ENCODE peak calls at places on chromosomes 4 and X, in ten cellular contexts. One of them, this sample, is unnamed.

GRCh38 chr4:140704392-140704955 is 51.7 kb downstream of the TBC1D9 start:
- DNase-seq in K562: no peak
- DNase-seq in adrenal gland: no peak
- DNase-seq in fibroblast of lung: no peak
- DNase-seq in breast epithelium: no peak
- DNase-seq in fibroblast of pulmonary artery: no peak
- DNase-seq in GM23338: no peak
- DNase-seq in astrocyte: no peak
- DNase-seq in mammary epithelial cell: no peak
- DNase-seq in cardiac fibroblast: no peak
- DNase-seq in this sample: no peak

GRCh38 chr4:8539661-8540060 is 40.5 kb upstream of the GPR78 start:
- DNase-seq in K562: no peak
- DNase-seq in adrenal gland: no peak
- DNase-seq in fibroblast of lung: no peak
- DNase-seq in breast epithelium: no peak
- DNase-seq in fibroblast of pulmonary artery: no peak
- DNase-seq in GM23338: no peak
- DNase-seq in astrocyte: no peak
- DNase-seq in mammary epithelial cell: no peak
- DNase-seq in cardiac fibroblast: no peak
- DNase-seq in this sample: no peak

GRCh38 chr4:141375855-141376254 is 155.2 kb downstream of the ZNF330 start:
- DNase-seq in K562: no peak
- DNase-seq in adrenal gland: no peak
- DNase-seq in fibroblast of lung: peak
- DNase-seq in breast epithelium: no peak
- DNase-seq in fibroblast of pulmonary artery: peak
- DNase-seq in GM23338: peak
- DNase-seq in astrocyte: peak
- DNase-seq in mammary epithelial cell: peak
- DNase-seq in cardiac fibroblast: peak
- DNase-seq in this sample: peak

GRCh38 chr4:156575430-156576073 is 396.0 kb downstream of the PDGFC start:
- DNase-seq in K562: no peak
- DNase-seq in adrenal gland: no peak
- DNase-seq in fibroblast of lung: no peak
- DNase-seq in breast epithelium: peak
- DNase-seq in fibroblast of pulmonary artery: peak
- DNase-seq in GM23338: peak
- DNase-seq in astrocyte: peak
- DNase-seq in mammary epithelial cell: peak
- DNase-seq in cardiac fibroblast: peak
- DNase-seq in this sample: no peak

GRCh38 chr4:104795264-104795934 is 300.7 kb upstream of the CXXC4 start:
- DNase-seq in K562: no peak
- DNase-seq in adrenal gland: no peak
- DNase-seq in fibroblast of lung: no peak
- DNase-seq in breast epithelium: no peak
- DNase-seq in fibroblast of pulmonary artery: no peak
- DNase-seq in GM23338: no peak
- DNase-seq in astrocyte: no peak
- DNase-seq in mammary epithelial cell: no peak
- DNase-seq in cardiac fibroblast: peak
- DNase-seq in this sample: no peak

GRCh38 chr4:9703391-9703790 is 78.0 kb upstream of the DRD5 start:
- DNase-seq in K562: peak
- DNase-seq in adrenal gland: peak
- DNase-seq in fibroblast of lung: peak
- DNase-seq in breast epithelium: peak
- DNase-seq in fibroblast of pulmonary artery: peak
- DNase-seq in GM23338: peak
- DNase-seq in astrocyte: no peak
- DNase-seq in mammary epithelial cell: peak
- DNase-seq in cardiac fibroblast: peak
- DNase-seq in this sample: no peak

GRCh38 chr4:143023519-143023918 is 161.2 kb upstream of the USP38 start:
- DNase-seq in K562: no peak
- DNase-seq in adrenal gland: no peak
- DNase-seq in fibroblast of lung: peak
- DNase-seq in breast epithelium: no peak
- DNase-seq in fibroblast of pulmonary artery: no peak
- DNase-seq in GM23338: no peak
- DNase-seq in astrocyte: no peak
- DNase-seq in mammary epithelial cell: no peak
- DNase-seq in cardiac fibroblast: no peak
- DNase-seq in this sample: no peak

GRCh38 chrX:75278991-75279390 is 5.1 kb downstream of the UPRT start:
- DNase-seq in K562: no peak
- DNase-seq in adrenal gland: no peak
- DNase-seq in fibroblast of lung: no peak
- DNase-seq in breast epithelium: no peak
- DNase-seq in fibroblast of pulmonary artery: no peak
- DNase-seq in GM23338: peak
- DNase-seq in astrocyte: peak
- DNase-seq in mammary epithelial cell: no peak
- DNase-seq in cardiac fibroblast: no peak
- DNase-seq in this sample: no peak

GRCh38 chr4:59612235-59612634 is 1587.9 kb upstream of the ADGRL3 start:
- DNase-seq in K562: no peak
- DNase-seq in adrenal gland: no peak
- DNase-seq in fibroblast of lung: peak
- DNase-seq in breast epithelium: no peak
- DNase-seq in fibroblast of pulmonary artery: peak
- DNase-seq in GM23338: no peak
- DNase-seq in astrocyte: peak
- DNase-seq in mammary epithelial cell: peak
- DNase-seq in cardiac fibroblast: peak
- DNase-seq in this sample: no peak

GRCh38 chr4:153198739-153199138 is 5.5 kb upstream of the TRIM2 start:
- DNase-seq in K562: no peak
- DNase-seq in adrenal gland: no peak
- DNase-seq in fibroblast of lung: no peak
- DNase-seq in breast epithelium: no peak
- DNase-seq in fibroblast of pulmonary artery: no peak
- DNase-seq in GM23338: no peak
- DNase-seq in astrocyte: no peak
- DNase-seq in mammary epithelial cell: no peak
- DNase-seq in cardiac fibroblast: no peak
- DNase-seq in this sample: no peak

GRCh38 chr4:148162554-148162953 is 279.7 kb downstream of the NR3C2 start:
- DNase-seq in K562: no peak
- DNase-seq in adrenal gland: no peak
- DNase-seq in fibroblast of lung: no peak
- DNase-seq in breast epithelium: no peak
- DNase-seq in fibroblast of pulmonary artery: no peak
- DNase-seq in GM23338: no peak
- DNase-seq in astrocyte: no peak
- DNase-seq in mammary epithelial cell: peak
- DNase-seq in cardiac fibroblast: no peak
- DNase-seq in this sample: no peak

GRCh38 chr4:148164529-148164928 is 277.7 kb downstream of the NR3C2 start:
- DNase-seq in K562: no peak
- DNase-seq in adrenal gland: no peak
- DNase-seq in fibroblast of lung: no peak
- DNase-seq in breast epithelium: no peak
- DNase-seq in fibroblast of pulmonary artery: no peak
- DNase-seq in GM23338: no peak
- DNase-seq in astrocyte: no peak
- DNase-seq in mammary epithelial cell: no peak
- DNase-seq in cardiac fibroblast: no peak
- DNase-seq in this sample: no peak

GRCh38 chr4:148163011-148163410 is 279.2 kb downstream of the NR3C2 start:
- DNase-seq in K562: no peak
- DNase-seq in adrenal gland: no peak
- DNase-seq in fibroblast of lung: no peak
- DNase-seq in breast epithelium: no peak
- DNase-seq in fibroblast of pulmonary artery: no peak
- DNase-seq in GM23338: no peak
- DNase-seq in astrocyte: no peak
- DNase-seq in mammary epithelial cell: peak
- DNase-seq in cardiac fibroblast: no peak
- DNase-seq in this sample: no peak

GRCh38 chr4:148161601-148162000 is 280.6 kb downstream of the NR3C2 start:
- DNase-seq in K562: no peak
- DNase-seq in adrenal gland: no peak
- DNase-seq in fibroblast of lung: no peak
- DNase-seq in breast epithelium: no peak
- DNase-seq in fibroblast of pulmonary artery: no peak
- DNase-seq in GM23338: no peak
- DNase-seq in astrocyte: no peak
- DNase-seq in mammary epithelial cell: no peak
- DNase-seq in cardiac fibroblast: no peak
- DNase-seq in this sample: no peak

GRCh38 chr4:148166132-148166531 is 276.1 kb downstream of the NR3C2 start:
- DNase-seq in K562: no peak
- DNase-seq in adrenal gland: no peak
- DNase-seq in fibroblast of lung: no peak
- DNase-seq in breast epithelium: no peak
- DNase-seq in fibroblast of pulmonary artery: peak
- DNase-seq in GM23338: no peak
- DNase-seq in astrocyte: no peak
- DNase-seq in mammary epithelial cell: no peak
- DNase-seq in cardiac fibroblast: peak
- DNase-seq in this sample: no peak
- H3K4me3 ChIP-seq in K562: no peak
- H3K4me3 ChIP-seq in adrenal gland: peak
- H3K4me3 ChIP-seq in fibroblast of lung: peak
- H3K4me3 ChIP-seq in breast epithelium: peak
- H3K4me3 ChIP-seq in fibroblast of pulmonary artery: no peak
- H3K4me3 ChIP-seq in GM23338: no peak
- H3K4me3 ChIP-seq in astrocyte: no peak
- H3K4me3 ChIP-seq in mammary epithelial cell: no peak
- H3K4me3 ChIP-seq in cardiac fibroblast: no peak
- H3K4me3 ChIP-seq in this sample: no peak

GRCh38 chrX:155666741-155667140 is 54.0 kb upstream of the TMLHE start:
- DNase-seq in K562: peak
- DNase-seq in adrenal gland: no peak
- DNase-seq in fibroblast of lung: no peak
- DNase-seq in breast epithelium: no peak
- DNase-seq in fibroblast of pulmonary artery: no peak
- DNase-seq in GM23338: no peak
- DNase-seq in astrocyte: no peak
- DNase-seq in mammary epithelial cell: no peak
- DNase-seq in cardiac fibroblast: no peak
- DNase-seq in this sample: no peak

GRCh38 chrX:155662297-155662696 is 49.5 kb upstream of the TMLHE start:
- DNase-seq in K562: peak
- DNase-seq in adrenal gland: no peak
- DNase-seq in fibroblast of lung: no peak
- DNase-seq in breast epithelium: no peak
- DNase-seq in fibroblast of pulmonary artery: peak
- DNase-seq in GM23338: peak
- DNase-seq in astrocyte: no peak
- DNase-seq in mammary epithelial cell: no peak
- DNase-seq in cardiac fibroblast: peak
- DNase-seq in this sample: no peak
- TF ChIP-seq CTCF in K562: peak
- TF ChIP-seq CTCF in adrenal gland: no peak
- TF ChIP-seq CTCF in fibroblast of lung: peak
- TF ChIP-seq CTCF in breast epithelium: no peak
- TF ChIP-seq CTCF in fibroblast of pulmonary artery: peak
- TF ChIP-seq CTCF in GM23338: peak
- TF ChIP-seq CTCF in astrocyte: no peak
- TF ChIP-seq CTCF in mammary epithelial cell: peak
- TF ChIP-seq CTCF in cardiac fibroblast: peak
- TF ChIP-seq CTCF in this sample: no peak

GRCh38 chr4:121379276-121379675 is 1.5 kb downstream of the QRFPR start:
- DNase-seq in K562: no peak
- DNase-seq in adrenal gland: no peak
- DNase-seq in fibroblast of lung: no peak
- DNase-seq in breast epithelium: no peak
- DNase-seq in fibroblast of pulmonary artery: no peak
- DNase-seq in GM23338: no peak
- DNase-seq in astrocyte: no peak
- DNase-seq in mammary epithelial cell: no peak
- DNase-seq in cardiac fibroblast: no peak
- DNase-seq in this sample: no peak
- H3K4me3 ChIP-seq in K562: no peak
- H3K4me3 ChIP-seq in adrenal gland: no peak
- H3K4me3 ChIP-seq in fibroblast of lung: no peak
- H3K4me3 ChIP-seq in breast epithelium: no peak
- H3K4me3 ChIP-seq in fibroblast of pulmonary artery: no peak
- H3K4me3 ChIP-seq in GM23338: peak
- H3K4me3 ChIP-seq in astrocyte: no peak
- H3K4me3 ChIP-seq in mammary epithelial cell: peak
- H3K4me3 ChIP-seq in cardiac fibroblast: no peak
- H3K4me3 ChIP-seq in this sample: no peak

GRCh38 chrX:19990225-19990518 is 689 bp downstream of the BCLAF3 start:
- DNase-seq in K562: no peak
- DNase-seq in adrenal gland: peak
- DNase-seq in fibroblast of lung: no peak
- DNase-seq in breast epithelium: no peak
- DNase-seq in fibroblast of pulmonary artery: no peak
- DNase-seq in GM23338: no peak
- DNase-seq in astrocyte: no peak
- DNase-seq in mammary epithelial cell: peak
- DNase-seq in cardiac fibroblast: no peak
- DNase-seq in this sample: no peak

GRCh38 chrX:19986531-19986930 is 4.3 kb downstream of the BCLAF3 start:
- DNase-seq in K562: no peak
- DNase-seq in adrenal gland: no peak
- DNase-seq in fibroblast of lung: no peak
- DNase-seq in breast epithelium: no peak
- DNase-seq in fibroblast of pulmonary artery: no peak
- DNase-seq in GM23338: no peak
- DNase-seq in astrocyte: no peak
- DNase-seq in mammary epithelial cell: no peak
- DNase-seq in cardiac fibroblast: no peak
- DNase-seq in this sample: no peak

GRCh38 chrX:19991350-19991718 is 473 bp upstream of the BCLAF3 start:
- DNase-seq in K562: no peak
- DNase-seq in adrenal gland: no peak
- DNase-seq in fibroblast of lung: no peak
- DNase-seq in breast epithelium: no peak
- DNase-seq in fibroblast of pulmonary artery: no peak
- DNase-seq in GM23338: no peak
- DNase-seq in astrocyte: no peak
- DNase-seq in mammary epithelial cell: no peak
- DNase-seq in cardiac fibroblast: no peak
- DNase-seq in this sample: no peak

GRCh38 chrX:19990519-19991349 is at the start of gene BCLAF3:
- DNase-seq in K562: peak
- DNase-seq in adrenal gland: peak
- DNase-seq in fibroblast of lung: peak
- DNase-seq in breast epithelium: peak
- DNase-seq in fibroblast of pulmonary artery: peak
- DNase-seq in GM23338: peak
- DNase-seq in astrocyte: peak
- DNase-seq in mammary epithelial cell: peak
- DNase-seq in cardiac fibroblast: peak
- DNase-seq in this sample: no peak

DNA sequence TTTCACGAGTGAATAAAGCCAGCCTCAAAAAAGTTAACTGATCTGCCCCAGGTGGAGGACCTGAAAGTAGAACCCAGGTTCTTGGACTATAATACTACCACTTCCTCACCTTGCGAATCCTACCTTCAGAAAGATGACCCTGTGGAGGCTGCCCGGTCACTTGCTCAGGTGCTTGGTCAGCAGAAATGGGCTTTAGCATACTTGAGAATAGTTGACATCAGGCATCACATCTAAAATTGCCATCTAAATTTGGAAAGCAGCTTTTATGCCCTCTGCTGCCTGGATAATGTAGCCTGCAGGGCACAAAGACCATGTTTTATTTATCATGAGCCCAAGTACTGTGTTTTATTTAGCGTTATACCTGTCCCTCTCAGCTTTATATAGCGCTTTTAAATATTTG is 3.0 kb downstream of the BCLAF3 start:
- DNase-seq in K562: no peak
- DNase-seq in adrenal gland: no peak
- DNase-seq in fibroblast of lung: no peak
- DNase-seq in breast epithelium: no peak
- DNase-seq in fibroblast of pulmonary artery: no peak
- DNase-seq in GM23338: no peak
- DNase-seq in astrocyte: no peak
- DNase-seq in mammary epithelial cell: no peak
- DNase-seq in cardiac fibroblast: no peak
- DNase-seq in this sample: no peak
- TF ChIP-seq CTCF in K562: no peak
- TF ChIP-seq CTCF in adrenal gland: no peak
- TF ChIP-seq CTCF in fibroblast of lung: no peak
- TF ChIP-seq CTCF in breast epithelium: no peak
- TF ChIP-seq CTCF in fibroblast of pulmonary artery: no peak
- TF ChIP-seq CTCF in GM23338: no peak
- TF ChIP-seq CTCF in astrocyte: no peak
- TF ChIP-seq CTCF in mammary epithelial cell: no peak
- TF ChIP-seq CTCF in cardiac fibroblast: no peak
- TF ChIP-seq CTCF in this sample: no peak